ENCODE peak calls at places on chromosome 14, in ten cellular contexts. One of them, this sample, is unnamed.

GRCh38 chr14:33938131-33938949 is 12.5 kb downstream of the EGLN3 start:
- DNase-seq in epithelial cell of esophagus: peak
- DNase-seq in PC-3: peak
- DNase-seq in AG04450: no peak
- DNase-seq in kidney epithelial cell: no peak
- DNase-seq in foreskin fibroblast: no peak
- DNase-seq in cardiac muscle cell: peak
- DNase-seq in testis: peak
- DNase-seq in BJ: no peak
- DNase-seq in effector memory CD4-positive, alpha-beta T cell: no peak
- DNase-seq in this sample: no peak

GRCh38 chr14:77730976-77731497 is 23.1 kb downstream of the SLIRP start:
- DNase-seq in AG04450: no peak
- DNase-seq in testis: no peak
- DNase-seq in cardiac muscle cell: no peak
- DNase-seq in epithelial cell of esophagus: no peak
- DNase-seq in BJ: peak
- DNase-seq in foreskin fibroblast: peak
- DNase-seq in PC-3: no peak
- DNase-seq in effector memory CD4-positive, alpha-beta T cell: no peak
- DNase-seq in kidney epithelial cell: no peak
- DNase-seq in this sample: peak

GRCh38 chr14:55850803-55851202 is 267.4 kb upstream of the PELI2 start:
- DNase-seq in foreskin fibroblast: peak
- DNase-seq in BJ: peak
- DNase-seq in epithelial cell of esophagus: peak
- DNase-seq in AG04450: no peak
- DNase-seq in testis: no peak
- DNase-seq in kidney epithelial cell: no peak
- DNase-seq in cardiac muscle cell: no peak
- DNase-seq in effector memory CD4-positive, alpha-beta T cell: no peak
- DNase-seq in PC-3: peak
- DNase-seq in this sample: peak

GRCh38 chr14:36091096-36091495 is 85.4 kb downstream of the PTCSC3 start:
- DNase-seq in BJ: peak
- DNase-seq in testis: no peak
- DNase-seq in epithelial cell of esophagus: peak
- DNase-seq in PC-3: peak
- DNase-seq in foreskin fibroblast: peak
- DNase-seq in cardiac muscle cell: no peak
- DNase-seq in effector memory CD4-positive, alpha-beta T cell: no peak
- DNase-seq in AG04450: peak
- DNase-seq in kidney epithelial cell: peak
- DNase-seq in this sample: peak

GRCh38 chr14:86541969-86542368 is 1012.0 kb downstream of the FLRT2 start:
- DNase-seq in kidney epithelial cell: no peak
- DNase-seq in foreskin fibroblast: peak
- DNase-seq in epithelial cell of esophagus: no peak
- DNase-seq in testis: no peak
- DNase-seq in BJ: no peak
- DNase-seq in cardiac muscle cell: peak
- DNase-seq in PC-3: no peak
- DNase-seq in effector memory CD4-positive, alpha-beta T cell: no peak
- DNase-seq in AG04450: no peak
- DNase-seq in this sample: no peak

GRCh38 chr14:39422243-39422642 is 10.0 kb downstream of the FBXO33 start:
- DNase-seq in BJ: no peak
- DNase-seq in cardiac muscle cell: no peak
- DNase-seq in epithelial cell of esophagus: no peak
- DNase-seq in foreskin fibroblast: no peak
- DNase-seq in kidney epithelial cell: no peak
- DNase-seq in effector memory CD4-positive, alpha-beta T cell: no peak
- DNase-seq in PC-3: no peak
- DNase-seq in AG04450: no peak
- DNase-seq in testis: no peak
- DNase-seq in this sample: no peak

GRCh38 chr14:61749867-61750266 is 12.4 kb upstream of the SNAPC1 start:
- DNase-seq in cardiac muscle cell: peak
- DNase-seq in epithelial cell of esophagus: peak
- DNase-seq in testis: no peak
- DNase-seq in BJ: no peak
- DNase-seq in AG04450: no peak
- DNase-seq in PC-3: peak
- DNase-seq in kidney epithelial cell: no peak
- DNase-seq in foreskin fibroblast: no peak
- DNase-seq in effector memory CD4-positive, alpha-beta T cell: no peak
- DNase-seq in this sample: peak

GRCh38 chr14:77067632-77068514 is 30.2 kb upstream of the CIPC start:
- DNase-seq in AG04450: peak
- DNase-seq in testis: peak
- DNase-seq in effector memory CD4-positive, alpha-beta T cell: peak
- DNase-seq in BJ: no peak
- DNase-seq in cardiac muscle cell: peak
- DNase-seq in foreskin fibroblast: peak
- DNase-seq in PC-3: peak
- DNase-seq in kidney epithelial cell: no peak
- DNase-seq in epithelial cell of esophagus: peak
- DNase-seq in this sample: peak

GRCh38 chr14:90851327-90852036 is 35.3 kb upstream of the TTC7B start:
- DNase-seq in kidney epithelial cell: no peak
- DNase-seq in effector memory CD4-positive, alpha-beta T cell: no peak
- DNase-seq in epithelial cell of esophagus: no peak
- DNase-seq in AG04450: no peak
- DNase-seq in cardiac muscle cell: no peak
- DNase-seq in foreskin fibroblast: no peak
- DNase-seq in BJ: no peak
- DNase-seq in PC-3: no peak
- DNase-seq in testis: no peak
- DNase-seq in this sample: no peak

GRCh38 chr14:71183856-71184255 is 276.6 kb downstream of the PCNX1 start:
- DNase-seq in testis: no peak
- DNase-seq in PC-3: no peak
- DNase-seq in epithelial cell of esophagus: no peak
- DNase-seq in BJ: no peak
- DNase-seq in effector memory CD4-positive, alpha-beta T cell: no peak
- DNase-seq in foreskin fibroblast: no peak
- DNase-seq in AG04450: no peak
- DNase-seq in cardiac muscle cell: peak
- DNase-seq in kidney epithelial cell: no peak
- DNase-seq in this sample: no peak

GRCh38 chr14:71190691-71191090 is 283.4 kb downstream of the PCNX1 start:
- DNase-seq in effector memory CD4-positive, alpha-beta T cell: no peak
- DNase-seq in AG04450: no peak
- DNase-seq in PC-3: no peak
- DNase-seq in kidney epithelial cell: no peak
- DNase-seq in cardiac muscle cell: no peak
- DNase-seq in testis: no peak
- DNase-seq in epithelial cell of esophagus: no peak
- DNase-seq in BJ: no peak
- DNase-seq in foreskin fibroblast: no peak
- DNase-seq in this sample: no peak

GRCh38 chr14:71193663-71194062 is 286.4 kb downstream of the PCNX1 start:
- DNase-seq in BJ: no peak
- DNase-seq in AG04450: no peak
- DNase-seq in cardiac muscle cell: no peak
- DNase-seq in testis: no peak
- DNase-seq in kidney epithelial cell: no peak
- DNase-seq in foreskin fibroblast: no peak
- DNase-seq in effector memory CD4-positive, alpha-beta T cell: no peak
- DNase-seq in epithelial cell of esophagus: peak
- DNase-seq in PC-3: peak
- DNase-seq in this sample: no peak

GRCh38 chr14:71187633-71188356 is 280.5 kb downstream of the PCNX1 start:
- DNase-seq in kidney epithelial cell: no peak
- DNase-seq in effector memory CD4-positive, alpha-beta T cell: no peak
- DNase-seq in cardiac muscle cell: peak
- DNase-seq in PC-3: peak
- DNase-seq in epithelial cell of esophagus: no peak
- DNase-seq in AG04450: no peak
- DNase-seq in testis: no peak
- DNase-seq in foreskin fibroblast: no peak
- DNase-seq in BJ: no peak
- DNase-seq in this sample: no peak
- H3K4me3 ChIP-seq in kidney epithelial cell: no peak
- H3K4me3 ChIP-seq in effector memory CD4-positive, alpha-beta T cell: no peak
- H3K4me3 ChIP-seq in cardiac muscle cell: no peak
- H3K4me3 ChIP-seq in PC-3: no peak
- H3K4me3 ChIP-seq in epithelial cell of esophagus: no peak
- H3K4me3 ChIP-seq in AG04450: no peak
- H3K4me3 ChIP-seq in testis: no peak
- H3K4me3 ChIP-seq in foreskin fibroblast: no peak
- H3K4me3 ChIP-seq in BJ: no peak
- H3K4me3 ChIP-seq in this sample: no peak

DNA sequence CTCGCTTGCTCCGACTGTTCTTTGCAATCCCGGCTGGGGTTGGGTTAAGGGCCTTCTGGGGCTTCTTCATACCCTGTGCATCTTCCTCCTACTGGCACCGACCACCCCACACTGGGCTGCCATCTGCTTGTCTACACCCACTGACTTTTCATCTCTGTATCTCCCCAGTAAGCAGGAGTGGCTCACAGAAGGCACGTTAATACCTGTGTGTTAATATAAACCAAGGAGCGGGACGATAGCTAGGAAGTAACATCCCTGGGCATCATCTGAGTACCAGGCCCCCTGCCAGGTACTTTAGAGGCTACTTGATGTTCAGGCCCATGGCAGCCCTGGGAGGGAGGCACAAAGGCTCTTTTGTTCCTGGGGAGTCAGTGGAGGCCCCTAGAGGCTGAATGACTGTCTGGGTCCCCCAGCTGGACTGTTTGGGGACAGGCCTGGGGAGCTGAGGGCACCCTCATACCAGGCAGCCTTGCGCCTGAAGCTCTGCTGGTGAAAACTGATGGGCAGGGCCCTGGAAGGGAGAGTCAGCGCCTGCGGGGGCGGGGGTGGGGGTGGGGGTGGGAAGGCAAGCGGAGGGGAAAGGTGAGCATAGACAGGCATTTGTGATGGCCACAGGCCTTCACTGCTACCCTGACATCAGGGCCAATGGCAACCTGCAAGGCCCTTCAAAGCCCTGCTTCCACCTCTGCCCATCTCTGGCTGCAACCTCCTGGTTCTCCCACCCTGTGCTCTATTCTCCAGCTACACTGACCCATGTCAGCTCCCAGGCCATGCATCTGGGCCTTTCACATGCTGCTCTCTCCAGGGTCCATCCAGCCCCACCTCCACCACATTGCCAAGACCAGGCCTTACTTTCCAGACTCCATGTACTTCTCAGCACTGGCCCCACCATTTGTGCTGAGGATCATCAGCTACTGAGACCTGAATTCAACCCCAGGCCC is 34.2 kb upstream of the DEGS2 start:
- DNase-seq in effector memory CD4-positive, alpha-beta T cell: no peak
- DNase-seq in kidney epithelial cell: no peak
- DNase-seq in AG04450: no peak
- DNase-seq in epithelial cell of esophagus: no peak
- DNase-seq in foreskin fibroblast: no peak
- DNase-seq in BJ: no peak
- DNase-seq in cardiac muscle cell: no peak
- DNase-seq in PC-3: no peak
- DNase-seq in testis: no peak
- DNase-seq in this sample: no peak
- H3K4me3 ChIP-seq in effector memory CD4-positive, alpha-beta T cell: no peak
- H3K4me3 ChIP-seq in kidney epithelial cell: peak
- H3K4me3 ChIP-seq in AG04450: peak
- H3K4me3 ChIP-seq in epithelial cell of esophagus: peak
- H3K4me3 ChIP-seq in foreskin fibroblast: peak
- H3K4me3 ChIP-seq in BJ: peak
- H3K4me3 ChIP-seq in cardiac muscle cell: peak
- H3K4me3 ChIP-seq in PC-3: peak
- H3K4me3 ChIP-seq in testis: peak
- H3K4me3 ChIP-seq in this sample: peak

DNA sequence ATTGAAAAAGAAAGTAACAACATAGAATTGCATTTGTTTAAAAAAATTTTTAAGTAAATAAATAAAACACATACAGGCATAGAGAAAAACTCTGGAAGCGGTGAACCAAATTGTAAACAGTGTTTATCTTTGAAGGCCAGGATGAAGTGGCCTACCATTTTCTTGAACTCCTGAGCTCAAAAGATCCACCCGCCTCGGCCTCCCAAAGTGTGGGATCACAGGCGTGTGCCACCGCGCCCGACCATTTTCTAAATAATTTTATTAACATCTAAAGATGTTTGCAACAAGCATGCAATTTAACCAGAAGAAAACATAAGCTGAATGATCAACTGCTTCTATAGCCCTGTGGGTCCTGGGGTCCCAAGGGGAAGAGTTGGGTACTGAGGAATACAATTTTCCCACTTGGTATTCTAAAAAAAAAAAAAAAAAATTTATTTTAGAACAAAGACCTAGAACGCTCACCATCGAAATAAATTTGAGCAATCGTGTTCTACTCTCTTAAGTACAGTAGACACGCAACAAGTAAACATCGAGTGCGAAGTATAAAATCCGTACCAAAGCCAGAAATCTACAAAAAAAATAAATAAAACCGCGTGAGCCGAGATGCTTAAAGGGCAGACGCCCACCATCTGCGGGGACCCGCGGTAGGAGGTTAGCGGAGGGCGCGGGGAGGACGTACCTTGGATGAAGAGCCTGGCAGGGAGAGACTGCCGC is 489 bp downstream of the MIS18BP1 start:
- DNase-seq in BJ: no peak
- DNase-seq in epithelial cell of esophagus: peak
- DNase-seq in effector memory CD4-positive, alpha-beta T cell: no peak
- DNase-seq in AG04450: no peak
- DNase-seq in foreskin fibroblast: peak
- DNase-seq in cardiac muscle cell: no peak
- DNase-seq in kidney epithelial cell: no peak
- DNase-seq in PC-3: peak
- DNase-seq in testis: peak
- DNase-seq in this sample: no peak
- H3K4me3 ChIP-seq in BJ: peak
- H3K4me3 ChIP-seq in epithelial cell of esophagus: peak
- H3K4me3 ChIP-seq in effector memory CD4-positive, alpha-beta T cell: peak
- H3K4me3 ChIP-seq in AG04450: peak
- H3K4me3 ChIP-seq in foreskin fibroblast: peak
- H3K4me3 ChIP-seq in cardiac muscle cell: peak
- H3K4me3 ChIP-seq in kidney epithelial cell: peak
- H3K4me3 ChIP-seq in PC-3: peak
- H3K4me3 ChIP-seq in testis: peak
- H3K4me3 ChIP-seq in this sample: peak

DNA sequence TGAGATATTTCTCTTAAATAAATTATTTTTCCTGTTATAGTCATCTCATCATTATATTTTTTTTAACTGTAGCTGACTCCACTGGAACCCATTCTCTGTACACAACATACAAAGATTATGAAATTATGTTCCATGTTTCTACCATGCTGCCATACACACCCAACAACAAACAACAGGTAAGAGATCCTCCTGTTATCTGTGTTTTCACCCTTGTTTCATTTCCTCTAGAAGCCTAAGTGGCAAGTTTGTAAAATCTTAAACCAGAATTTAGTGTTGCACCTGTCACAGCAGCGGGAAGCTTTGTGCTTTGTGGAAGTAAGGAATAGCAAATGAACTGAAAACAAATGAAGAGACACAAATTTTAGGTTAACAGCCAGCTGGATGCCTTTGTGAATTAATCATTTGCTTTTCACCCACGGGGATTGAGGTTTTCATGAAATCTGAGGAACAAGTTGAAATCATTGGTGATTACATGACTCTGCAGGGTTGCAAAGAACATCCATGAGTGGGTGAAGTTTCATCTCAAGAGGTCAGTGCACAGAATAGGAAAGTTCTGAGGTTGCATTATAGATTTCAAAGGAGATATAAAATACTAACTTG is 273.9 kb upstream of the RGS6 start:
- DNase-seq in BJ: no peak
- DNase-seq in AG04450: no peak
- DNase-seq in PC-3: no peak
- DNase-seq in testis: no peak
- DNase-seq in cardiac muscle cell: no peak
- DNase-seq in foreskin fibroblast: peak
- DNase-seq in kidney epithelial cell: no peak
- DNase-seq in effector memory CD4-positive, alpha-beta T cell: no peak
- DNase-seq in epithelial cell of esophagus: no peak
- DNase-seq in this sample: peak
- H3K4me3 ChIP-seq in BJ: no peak
- H3K4me3 ChIP-seq in AG04450: no peak
- H3K4me3 ChIP-seq in PC-3: no peak
- H3K4me3 ChIP-seq in testis: no peak
- H3K4me3 ChIP-seq in cardiac muscle cell: no peak
- H3K4me3 ChIP-seq in foreskin fibroblast: no peak
- H3K4me3 ChIP-seq in kidney epithelial cell: no peak
- H3K4me3 ChIP-seq in effector memory CD4-positive, alpha-beta T cell: no peak
- H3K4me3 ChIP-seq in epithelial cell of esophagus: no peak
- H3K4me3 ChIP-seq in this sample: no peak